ENCODE peak calls at places on chromosomes 16 and 17, in nine cellular contexts. S, G, H, D, F, E, M, A and I are unnamed samples.

GRCh38 chr16:57610611-57611010 is 17.8 kb upstream of the ADGRG1 start:
- DNase-seq in S (no peak), G (no peak), H (peak), D (no peak), F (no peak), E (no peak), M (no peak), A (no peak), I (no peak)

GRCh38 chr16:24984903-24985675 is 30.1 kb downstream of the ARHGAP17 start:
- DNase-seq in S (no peak), G (no peak), H (no peak), D (peak), F (no peak), E (no peak), M (no peak), A (no peak), I (no peak)

GRCh38 chr16:67164599-67165061 is at the start of gene HSF4:
- DNase-seq in S (peak), G (no peak), H (peak), D (no peak), F (peak), E (no peak), M (peak), A (no peak), I (no peak)

GRCh38 chr16:88274847-88275246 is 107.9 kb upstream of the ZNF469 start:
- DNase-seq in S (no peak), G (no peak), H (peak), D (no peak), F (no peak), E (no peak), M (no peak), A (peak), I (no peak)

GRCh38 chr17:78368854-78369495 is 9.1 kb upstream of the SOCS3 start:
- DNase-seq in S (no peak), G (no peak), H (no peak), D (no peak), F (no peak), E (no peak), M (peak), A (no peak), I (no peak)

GRCh38 chr16:695355-696089 is 5.3 kb upstream of the WDR24 start:
- DNase-seq in S (no peak), G (no peak), H (no peak), D (no peak), F (no peak), E (no peak), M (no peak), A (no peak), I (peak)

GRCh38 chr16:53915452-53916160 is 211.7 kb downstream of the FTO start:
- DNase-seq in S (no peak), G (no peak), H (no peak), D (no peak), F (no peak), E (no peak), M (no peak), A (peak), I (no peak)

GRCh38 chr16:86512301-86512859 is 2.1 kb downstream of the FOXF1 start:
- DNase-seq in S (no peak), G (no peak), H (peak), D (peak), F (no peak), E (no peak), M (no peak), A (no peak), I (no peak)

GRCh38 chr16:65038125-65038524 is 83.7 kb downstream of the CDH11 start:
- DNase-seq in S (no peak), G (no peak), H (no peak), D (no peak), F (no peak), E (no peak), M (no peak), A (no peak), I (no peak)

GRCh38 chr17:78618264-78619066 is 41.3 kb upstream of the DNAH17 start:
- DNase-seq in S (no peak), G (no peak), H (no peak), D (no peak), F (peak), E (no peak), M (no peak), A (no peak), I (no peak)

GRCh38 chr16:29794231-29794710 is 3.7 kb downstream of the KIF22 start:
- DNase-seq in S (no peak), G (no peak), H (no peak), D (no peak), F (no peak), E (no peak), M (no peak), A (no peak), I (no peak)

GRCh38 chr16:57723170-57723569 is 12.4 kb upstream of the KATNB1 start:
- DNase-seq in S (peak), G (no peak), H (no peak), D (peak), F (no peak), E (no peak), M (peak), A (no peak), I (no peak)

GRCh38 chr17:16255481-16255901 is 38.5 kb downstream of the PIGL start:
- DNase-seq in S (peak), G (no peak), H (no peak), D (peak), F (peak), E (peak), M (no peak), A (peak), I (no peak)

GRCh38 chr16:31460582-31461002 is 1.3 kb downstream of the ARMC5 start:
- DNase-seq in S (peak), G (peak), H (peak), D (peak), F (no peak), E (no peak), M (no peak), A (peak), I (peak)

GRCh38 chr17:68293490-68294195 is 2.3 kb downstream of the ARSG start:
- DNase-seq in S (no peak), G (no peak), H (no peak), D (no peak), F (no peak), E (no peak), M (no peak), A (no peak), I (no peak)

GRCh38 chr17:5201011-5201410 is 9.3 kb upstream of the ZNF594 start:
- DNase-seq in S (no peak), G (no peak), H (no peak), D (no peak), F (no peak), E (no peak), M (no peak), A (no peak), I (no peak)

GRCh38 chr16:29645699-29646187 is 17.3 kb upstream of the SPN start:
- DNase-seq in S (peak), G (peak), H (no peak), D (peak), F (no peak), E (no peak), M (no peak), A (no peak), I (peak)

GRCh38 chr17:43905985-43906852 is 1.1 kb downstream of the MPP2 start:
- DNase-seq in S (peak), G (no peak), H (peak), D (peak), F (peak), E (peak), M (no peak), A (peak), I (no peak)

GRCh38 chr17:74433421-74434121 is 1.7 kb downstream of the GPRC5C start:
- DNase-seq in S (peak), G (no peak), H (no peak), D (no peak), F (no peak), E (no peak), M (peak), A (no peak), I (no peak)
- H3K4me3 ChIP-seq in S (peak), G (no peak), H (peak), D (no peak), F (peak), E (peak), M (peak), A (no peak), I (peak)

GRCh38 chr16:47493358-47494337 is 32.5 kb downstream of the PHKB start:
- DNase-seq in S (no peak), G (no peak), H (no peak), D (no peak), F (no peak), E (no peak), M (no peak), A (no peak), I (no peak)
- H3K4me3 ChIP-seq in S (peak), G (no peak), H (no peak), D (no peak), F (no peak), E (no peak), M (no peak), A (no peak), I (no peak)

GRCh38 chr17:17784599-17785264 is 52.1 kb downstream of the SREBF1 start:
- DNase-seq in S (peak), G (no peak), H (no peak), D (peak), F (peak), E (no peak), M (no peak), A (no peak), I (no peak)
- H3K4me3 ChIP-seq in S (no peak), G (no peak), H (no peak), D (no peak), F (peak), E (no peak), M (no peak), A (no peak), I (no peak)

GRCh38 chr17:60577147-60577925 is 22.7 kb upstream of the PPM1D start:
- DNase-seq in S (peak), G (no peak), H (no peak), D (peak), F (no peak), E (no peak), M (no peak), A (peak), I (no peak)
- H3K4me3 ChIP-seq in S (peak), G (no peak), H (peak), D (peak), F (peak), E (no peak), M (peak), A (no peak), I (no peak)

GRCh38 chr17:49968380-49969133 is 433 bp upstream of the DLX4 start:
- DNase-seq in S (peak), G (peak), H (peak), D (peak), F (peak), E (peak), M (peak), A (peak), I (peak)
- H3K4me3 ChIP-seq in S (peak), G (peak), H (peak), D (peak), F (peak), E (peak), M (peak), A (peak), I (peak)

DNA sequence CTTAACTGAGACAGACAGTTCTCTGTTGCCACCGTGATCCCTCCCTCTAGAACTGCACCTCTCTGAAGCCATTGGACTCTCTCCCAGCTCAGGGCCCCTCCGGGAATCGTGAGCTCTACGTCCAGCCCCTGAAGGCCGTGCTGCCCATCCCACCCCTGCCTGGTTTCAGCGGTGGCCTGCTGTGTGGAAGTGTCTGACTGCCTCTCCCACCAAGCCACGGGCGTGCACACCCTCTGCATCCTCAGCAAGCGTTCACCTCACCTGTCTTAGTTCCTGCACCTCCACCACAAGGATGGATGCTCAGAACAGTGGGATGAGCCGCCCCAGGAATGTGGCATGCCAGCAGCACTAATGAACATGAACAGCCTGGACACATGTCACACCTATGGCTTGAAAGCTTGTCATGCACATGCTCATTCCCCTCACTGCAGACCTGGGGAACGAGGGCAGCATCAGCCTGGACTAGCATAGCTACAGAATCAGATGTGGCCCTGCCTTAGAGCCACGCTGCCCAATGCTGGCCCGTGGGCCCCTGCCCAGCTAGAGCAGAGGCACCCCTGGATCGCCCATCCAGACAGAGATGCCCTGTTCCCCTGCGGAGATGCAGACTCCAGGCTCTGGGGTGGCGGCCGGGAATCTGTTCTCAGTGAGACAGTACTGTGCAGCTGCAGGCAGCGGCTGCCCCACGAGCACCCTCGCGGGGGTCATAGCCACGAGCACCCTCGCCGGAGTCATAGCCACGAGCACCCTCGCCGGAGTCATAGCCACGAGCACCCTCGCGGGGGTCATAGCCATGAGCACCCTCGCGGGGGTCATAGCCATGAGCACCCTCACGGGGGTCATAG is 73.7 kb upstream of the CHMP6 start:
- DNase-seq in S (no peak), G (no peak), H (peak), D (no peak), F (peak), E (no peak), M (peak), A (no peak), I (no peak)
- H3K4me3 ChIP-seq in S (no peak), G (no peak), H (no peak), D (no peak), F (no peak), E (no peak), M (no peak), A (no peak), I (no peak)

GRCh38 chr17:27793168-27793905 is 7.0 kb downstream of the NOS2 start:
- DNase-seq in S (no peak), G (no peak), H (no peak), D (no peak), F (peak), E (no peak), M (peak), A (no peak), I (no peak)

GRCh38 chr17:27798376-27798775 is 2.0 kb downstream of the NOS2 start:
- DNase-seq in S (no peak), G (no peak), H (no peak), D (no peak), F (no peak), E (no peak), M (no peak), A (no peak), I (no peak)

GRCh38 chr17:27793906-27794380 is 6.4 kb downstream of the NOS2 start:
- DNase-seq in S (no peak), G (no peak), H (no peak), D (no peak), F (no peak), E (no peak), M (no peak), A (no peak), I (no peak)

GRCh38 chr17:27800522-27800921 is at the start of gene NOS2:
- DNase-seq in S (peak), G (no peak), H (no peak), D (no peak), F (no peak), E (no peak), M (no peak), A (no peak), I (no peak)

DNA sequence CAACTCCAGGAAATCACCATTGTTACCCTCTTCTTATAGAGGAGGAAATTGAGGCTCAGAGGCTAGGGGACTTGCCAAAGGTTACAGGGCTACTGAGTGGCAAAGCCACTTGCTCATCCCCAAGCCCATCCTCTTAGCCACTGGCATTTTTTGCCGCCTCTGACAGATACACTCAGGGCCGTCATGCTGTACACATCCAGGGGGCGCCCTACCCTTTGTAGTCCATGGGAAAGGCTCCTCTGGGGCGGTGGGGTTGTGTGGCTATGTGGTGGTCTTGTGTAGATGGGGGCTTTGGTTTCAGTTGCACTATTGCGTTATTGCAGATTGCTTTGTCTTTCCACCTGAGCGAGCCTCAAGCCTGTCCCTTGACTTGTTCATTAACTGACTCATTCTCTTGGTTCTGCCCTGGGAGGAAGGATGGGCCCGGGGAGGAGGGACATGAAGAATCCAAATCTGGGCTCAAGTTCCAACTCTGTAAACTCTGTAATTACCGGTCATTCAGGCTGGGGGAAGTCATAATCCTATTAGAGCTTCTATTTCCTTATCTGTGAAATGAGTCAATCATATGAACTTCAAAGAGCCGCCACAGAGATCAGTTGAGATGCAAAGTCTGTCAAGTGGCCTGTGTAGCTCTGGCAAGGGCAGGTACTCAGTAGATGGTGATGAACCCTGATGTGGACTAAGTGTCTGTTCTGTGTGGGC is 2.8 kb downstream of the NOS2 start:
- DNase-seq in S (peak), G (no peak), H (no peak), D (no peak), F (no peak), E (no peak), M (no peak), A (no peak), I (no peak)
- H3K4me3 ChIP-seq in S (no peak), G (no peak), H (no peak), D (no peak), F (no peak), E (no peak), M (no peak), A (no peak), I (no peak)

GRCh38 chr17:81958633-81959342 is 2.2 kb downstream of the NOTUM start:
- DNase-seq in S (no peak), G (no peak), H (no peak), D (no peak), F (no peak), E (no peak), M (no peak), A (no peak), I (no peak)

GRCh38 chr17:81957691-81958432 is 3.1 kb downstream of the NOTUM start:
- DNase-seq in S (no peak), G (no peak), H (no peak), D (no peak), F (no peak), E (no peak), M (no peak), A (no peak), I (no peak)

GRCh38 chr17:81961087-81961514 is at the start of gene NOTUM:
- DNase-seq in S (peak), G (no peak), H (no peak), D (peak), F (no peak), E (no peak), M (no peak), A (no peak), I (no peak)

GRCh38 chr17:81960130-81960958 is 643 bp downstream of the NOTUM start:
- DNase-seq in S (no peak), G (no peak), H (no peak), D (no peak), F (no peak), E (no peak), M (no peak), A (no peak), I (no peak)

GRCh38 chr17:81959362-81960129 is 1.4 kb downstream of the NOTUM start:
- DNase-seq in S (peak), G (no peak), H (peak), D (peak), F (peak), E (no peak), M (peak), A (no peak), I (no peak)
- H3K4me3 ChIP-seq in S (peak), G (peak), H (peak), D (no peak), F (peak), E (no peak), M (peak), A (no peak), I (no peak)

DNA sequence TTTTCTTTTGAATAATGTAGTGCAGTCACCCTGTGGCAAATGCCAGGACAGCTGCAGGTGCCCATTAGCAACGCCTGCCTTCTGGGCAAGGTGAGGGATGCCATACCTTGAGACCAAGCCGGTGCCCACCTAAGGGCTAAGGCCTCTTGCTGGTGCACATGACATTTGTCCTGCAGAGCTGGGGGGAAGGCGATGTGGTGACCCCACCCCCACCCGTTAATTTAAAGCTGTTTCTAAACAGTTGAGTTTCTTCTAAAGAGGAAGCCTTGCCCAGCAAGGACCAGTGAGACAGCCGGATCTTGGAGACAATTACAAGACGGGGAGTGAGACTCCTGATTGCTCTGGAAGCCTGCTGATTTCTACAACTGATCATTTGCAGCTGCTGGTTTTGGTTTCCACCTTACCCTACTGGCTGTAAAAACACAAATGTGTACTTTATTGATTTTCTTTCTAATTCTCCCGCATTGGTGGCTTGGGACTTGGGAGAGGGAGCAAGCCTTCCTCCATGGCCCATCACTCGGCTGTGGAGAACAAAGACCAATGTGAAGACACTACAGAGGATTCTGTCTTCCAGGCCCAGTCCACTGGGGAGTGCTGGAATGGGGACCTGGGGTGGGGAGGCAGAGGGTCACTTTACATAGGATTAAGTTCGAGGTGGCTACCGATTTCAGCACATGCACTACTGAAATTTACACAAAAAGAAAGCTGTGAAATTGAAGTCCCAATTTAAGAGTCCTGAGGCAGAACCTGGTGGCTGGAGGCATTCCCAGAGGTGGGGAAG is 2.7 kb downstream of the CDK5R1 start:
- DNase-seq in S (no peak), G (no peak), H (peak), D (no peak), F (no peak), E (no peak), M (no peak), A (no peak), I (no peak)
- H3K4me3 ChIP-seq in S (no peak), G (no peak), H (no peak), D (no peak), F (no peak), E (no peak), M (no peak), A (no peak), I (no peak)